ENCODE peak calls at places on chromosomes 2 and 18, in six cellular contexts. Q is A172, U is DMS 273 treated with DMSO at 0.1 percent for 48 hours, Z is naive B cell, R is AG09309, E is tibial artery. D is an unnamed sample.
A peak's percentile ranks its signal among the peaks of the same experiment; 100 is the strongest.

GRCh38 chr2:52861606-52862005 is 906.0 kb upstream of the CHAC2 start:
- DNase-seq in Q (peak; percentile 29), U (no peak), Z (no peak), R (no peak), E (no peak), D (no peak)

GRCh38 chr18:24536326-24536725 is 75.9 kb downstream of the HRH4 start:
- DNase-seq in Q (no peak), U (no peak), Z (no peak), R (no peak), E (no peak), D (no peak)

GRCh38 chr2:185475868-185476267 is 262.7 kb upstream of the FSIP2 start:
- DNase-seq in Q (no peak), U (peak; percentile 74), Z (no peak), R (no peak), E (no peak), D (no peak)

GRCh38 chr2:132776271-132776670 is 106.3 kb upstream of the LYPD1 start:
- DNase-seq in Q (no peak), U (no peak), Z (no peak), R (no peak), E (no peak), D (no peak)

GRCh38 chr2:239268082-239268481 is 132.7 kb downstream of the HDAC4 start:
- DNase-seq in Q (no peak), U (no peak), Z (no peak), R (no peak), E (peak; percentile 91), D (no peak)

GRCh38 chr2:102768253-102768652 is 6.4 kb downstream of the TMEM182 start:
- DNase-seq in Q (no peak), U (no peak), Z (no peak), R (no peak), E (no peak), D (no peak)

GRCh38 chr18:13813271-13813849 is 10.6 kb upstream of the MC5R start:
- DNase-seq in Q (peak; percentile 63), U (peak; percentile 18), Z (peak; percentile 11), R (no peak), E (no peak), D (peak; percentile 24)

GRCh38 chr2:190533968-190534309 is 583 bp downstream of the NEMP2 start:
- DNase-seq in Q (no peak), U (no peak), Z (no peak), R (no peak), E (no peak), D (no peak)

GRCh38 chr2:224369028-224369632 is 32.8 kb downstream of the FAM124B start:
- DNase-seq in Q (peak; percentile 42), U (peak; percentile 20), Z (peak; percentile 25), R (no peak), E (no peak), D (peak; percentile 18)

GRCh38 chr2:128166954-128167353 is 76.0 kb downstream of the UGGT1 start:
- DNase-seq in Q (no peak), U (no peak), Z (no peak), R (no peak), E (no peak), D (no peak)

GRCh38 chr2:216866515-216867095 is 6.7 kb upstream of the TNP1 start:
- DNase-seq in Q (no peak), U (no peak), Z (no peak), R (no peak), E (no peak), D (no peak)

GRCh38 chr2:161307676-161308075 is 549 bp upstream of the PSMD14 start:
- DNase-seq in Q (peak; percentile 3), U (no peak), Z (peak; percentile 0), R (no peak), E (no peak), D (no peak)

GRCh38 chr18:49022311-49023280 is 71.8 kb upstream of the SMAD7 start:
- DNase-seq in Q (no peak), U (no peak), Z (no peak), R (no peak), E (peak; percentile 47), D (no peak)

GRCh38 chr2:152097291-152098032 is 1.4 kb downstream of the CACNB4 start:
- DNase-seq in Q (peak; percentile 59), U (peak; percentile 6), Z (no peak), R (no peak), E (no peak), D (no peak)

GRCh38 chr2:28032816-28033215 is 142.3 kb downstream of the BABAM2 start:
- DNase-seq in Q (no peak), U (no peak), Z (no peak), R (no peak), E (no peak), D (no peak)

GRCh38 chr2:67311536-67311935 is 85.6 kb upstream of the ETAA1 start:
- DNase-seq in Q (peak; percentile 93), U (peak; percentile 56), Z (no peak), R (peak; percentile 42), E (no peak), D (no peak)

GRCh38 chr2:1936411-1936980 is 192.2 kb upstream of the PXDN start:
- DNase-seq in Q (no peak), U (no peak), Z (no peak), R (no peak), E (no peak), D (peak; percentile 13)

GRCh38 chr2:168180914-168181313 is 66.5 kb downstream of the STK39 start:
- DNase-seq in Q (no peak), U (no peak), Z (no peak), R (no peak), E (no peak), D (no peak)

GRCh38 chr18:22872894-22873537 is 60.1 kb upstream of the RBBP8 start:
- DNase-seq in Q (no peak), U (no peak), Z (no peak), R (no peak), E (no peak), D (no peak)

GRCh38 chr2:9644603-9645002 is 13.8 kb upstream of the YWHAQ start:
- DNase-seq in Q (no peak), U (no peak), Z (no peak), R (no peak), E (no peak), D (no peak)

GRCh38 chr2:160566717-160567116 is 73.1 kb upstream of the RBMS1 start:
- DNase-seq in Q (no peak), U (no peak), Z (no peak), R (peak; percentile 47), E (no peak), D (no peak)

GRCh38 chr2:117360586-117360985 is 453.9 kb upstream of the DDX18 start:
- DNase-seq in Q (no peak), U (no peak), Z (no peak), R (no peak), E (no peak), D (no peak)

GRCh38 chr2:12457831-12458230 is 258.9 kb upstream of the TRIB2 start:
- DNase-seq in Q (no peak), U (no peak), Z (no peak), R (no peak), E (no peak), D (no peak)

GRCh38 chr2:189498205-189498604 is 56.9 kb downstream of the WDR75 start:
- DNase-seq in Q (no peak), U (no peak), Z (no peak), R (no peak), E (no peak), D (no peak)

GRCh38 chr2:235416816-235417499 is 76.9 kb upstream of the AGAP1 start:
- DNase-seq in Q (no peak), U (no peak), Z (no peak), R (no peak), E (no peak), D (peak; percentile 20)

GRCh38 chr2:71566271-71566858 is 113.0 kb downstream of the DYSF start:
- DNase-seq in Q (no peak), U (no peak), Z (no peak), R (peak; percentile 68), E (no peak), D (no peak)

GRCh38 chr18:50006470-50007046 is 188.4 kb downstream of the MYO5B start:
- DNase-seq in Q (no peak), U (no peak), Z (no peak), R (no peak), E (no peak), D (no peak)

GRCh38 chr2:239392688-239393400 is 8.0 kb downstream of the HDAC4 start:
- DNase-seq in Q (no peak), U (no peak), Z (no peak), R (no peak), E (peak; percentile 44), D (no peak)

GRCh38 chr2:24183369-24184069 is 8.7 kb downstream of the FAM228A start:
- DNase-seq in Q (no peak), U (no peak), Z (no peak), R (no peak), E (no peak), D (no peak)

GRCh38 chr2:107932986-107933385 is 53.3 kb upstream of the SLC5A7 start:
- DNase-seq in Q (peak; percentile 19), U (no peak), Z (no peak), R (no peak), E (no peak), D (no peak)

GRCh38 chr2:237165405-237166276 is 80.0 kb downstream of the COPS8 start:
- DNase-seq in Q (peak; percentile 22), U (no peak), Z (no peak), R (no peak), E (no peak), D (no peak)

GRCh38 chr2:162153608-162154224 is 1.7 kb upstream of the GCG start:
- DNase-seq in Q (peak; percentile 72), U (peak; percentile 7), Z (peak; percentile 15), R (peak; percentile 4), E (no peak), D (peak; percentile 41)

GRCh38 chr2:229486673-229487072 is 215.6 kb upstream of the PID1 start:
- DNase-seq in Q (no peak), U (no peak), Z (no peak), R (no peak), E (no peak), D (no peak)

GRCh38 chr2:70412294-70413075 is 110.6 kb upstream of the FAM136A start:
- DNase-seq in Q (no peak), U (no peak), Z (no peak), R (no peak), E (no peak), D (no peak)

GRCh38 chr2:166563894-166564293 is 69.8 kb upstream of the SCN7A start:
- DNase-seq in Q (peak; percentile 27), U (no peak), Z (no peak), R (no peak), E (no peak), D (no peak)